ENCODE peak calls at places on chromosomes 16 and 17, in eight cellular contexts. One of them, this sample, is unnamed. For H3K4me1, the result is how much of the 10 kb centered on the place peaks cover.

GRCh38 chr17:82553210-82553930 is 33.8 kb downstream of the FOXK2 start:
- DNase-seq in GM12878: no peak
- DNase-seq in stomach: no peak
- DNase-seq in H1: no peak
- DNase-seq in sigmoid colon: no peak
- DNase-seq in HCT116: no peak
- DNase-seq in SK-N-SH: no peak
- DNase-seq in GM23338: peak
- DNase-seq in this sample: no peak

GRCh38 chr16:5541356-5541755 is 443.8 kb upstream of the EEF2KMT start:
- DNase-seq in GM12878: no peak
- DNase-seq in stomach: no peak
- DNase-seq in H1: no peak
- DNase-seq in sigmoid colon: no peak
- DNase-seq in HCT116: no peak
- DNase-seq in SK-N-SH: no peak
- DNase-seq in GM23338: peak
- DNase-seq in this sample: no peak

GRCh38 chr17:15414502-15415348 is 52.7 kb downstream of the CDRT4 start:
- DNase-seq in GM12878: no peak
- DNase-seq in stomach: no peak
- DNase-seq in H1: no peak
- DNase-seq in sigmoid colon: peak
- DNase-seq in HCT116: no peak
- DNase-seq in SK-N-SH: no peak
- DNase-seq in GM23338: no peak
- DNase-seq in this sample: no peak

GRCh38 chr16:31181102-31181830 is 1.3 kb downstream of the FUS start:
- DNase-seq in GM12878: no peak
- DNase-seq in stomach: peak
- DNase-seq in H1: no peak
- DNase-seq in sigmoid colon: peak
- DNase-seq in HCT116: no peak
- DNase-seq in SK-N-SH: no peak
- DNase-seq in GM23338: no peak
- DNase-seq in this sample: no peak

GRCh38 chr17:48048321-48049140 is at the start of gene NFE2L1:
- DNase-seq in GM12878: peak
- DNase-seq in stomach: peak
- DNase-seq in H1: peak
- DNase-seq in sigmoid colon: peak
- DNase-seq in HCT116: peak
- DNase-seq in SK-N-SH: peak
- DNase-seq in GM23338: peak
- DNase-seq in this sample: peak

GRCh38 chr17:57088298-57088697 is 3.3 kb downstream of the AKAP1 start:
- DNase-seq in GM12878: no peak
- DNase-seq in stomach: no peak
- DNase-seq in H1: no peak
- DNase-seq in sigmoid colon: no peak
- DNase-seq in HCT116: no peak
- DNase-seq in SK-N-SH: no peak
- DNase-seq in GM23338: no peak
- DNase-seq in this sample: no peak

GRCh38 chr17:73189417-73190099 is 3.3 kb upstream of the COG1 start:
- DNase-seq in GM12878: no peak
- DNase-seq in stomach: peak
- DNase-seq in H1: no peak
- DNase-seq in sigmoid colon: no peak
- DNase-seq in HCT116: peak
- DNase-seq in SK-N-SH: peak
- DNase-seq in GM23338: peak
- DNase-seq in this sample: no peak

GRCh38 chr16:86363057-86363490 is 147.3 kb upstream of the FOXF1 start:
- DNase-seq in GM12878: no peak
- DNase-seq in stomach: no peak
- DNase-seq in H1: no peak
- DNase-seq in sigmoid colon: peak
- DNase-seq in HCT116: no peak
- DNase-seq in SK-N-SH: no peak
- DNase-seq in GM23338: no peak
- DNase-seq in this sample: no peak

GRCh38 chr17:34511265-34511664 is 68.1 kb upstream of the TMEM132E start:
- DNase-seq in GM12878: no peak
- DNase-seq in stomach: no peak
- DNase-seq in H1: no peak
- DNase-seq in sigmoid colon: no peak
- DNase-seq in HCT116: no peak
- DNase-seq in SK-N-SH: peak
- DNase-seq in GM23338: no peak
- DNase-seq in this sample: no peak

DNA sequence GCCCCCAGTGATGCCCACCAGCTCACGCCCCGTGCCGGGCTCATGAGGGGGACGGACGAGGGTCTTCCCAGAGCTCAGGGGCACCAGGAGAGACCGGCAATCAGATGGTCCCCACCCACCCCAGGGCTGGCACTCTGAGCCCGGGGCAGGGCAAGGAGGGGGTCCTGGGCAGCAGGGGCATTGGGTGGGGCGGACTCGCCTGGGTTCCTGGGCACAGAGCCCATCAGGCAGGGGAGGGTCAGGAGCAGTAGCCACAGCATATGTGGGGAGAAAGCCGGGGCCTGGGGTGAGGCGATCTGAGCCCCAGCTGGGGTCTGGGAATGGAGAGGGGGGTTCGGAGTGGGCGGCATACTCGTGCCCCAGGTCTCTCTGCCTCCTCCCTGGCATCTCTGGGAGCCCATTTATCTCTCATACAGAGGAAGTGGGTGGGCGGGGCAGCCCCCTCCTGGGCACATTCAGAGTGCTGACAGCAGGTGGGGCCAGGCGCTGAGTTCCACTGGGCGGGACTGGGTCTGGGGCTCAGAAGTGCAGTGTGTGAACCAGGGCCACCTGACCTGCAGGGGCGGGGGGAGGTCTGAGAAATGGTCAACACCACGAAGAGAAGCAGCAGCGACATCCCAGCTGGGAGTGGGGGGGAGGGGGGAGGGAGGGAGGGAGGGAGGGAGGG is 20.5 kb upstream of the UBE2I start:
- DNase-seq in GM12878: no peak
- DNase-seq in stomach: no peak
- DNase-seq in H1: no peak
- DNase-seq in sigmoid colon: peak
- DNase-seq in HCT116: no peak
- DNase-seq in SK-N-SH: no peak
- DNase-seq in GM23338: peak
- DNase-seq in this sample: no peak
- TF ChIP-seq POLR2AphosphoS5 in GM12878: no peak
- TF ChIP-seq POLR2AphosphoS5 in stomach: no peak
- TF ChIP-seq POLR2AphosphoS5 in H1: no peak
- TF ChIP-seq POLR2AphosphoS5 in sigmoid colon: no peak
- TF ChIP-seq POLR2AphosphoS5 in HCT116: no peak
- TF ChIP-seq POLR2AphosphoS5 in SK-N-SH: no peak
- TF ChIP-seq POLR2AphosphoS5 in GM23338: no peak
- TF ChIP-seq POLR2AphosphoS5 in this sample: no peak

DNA sequence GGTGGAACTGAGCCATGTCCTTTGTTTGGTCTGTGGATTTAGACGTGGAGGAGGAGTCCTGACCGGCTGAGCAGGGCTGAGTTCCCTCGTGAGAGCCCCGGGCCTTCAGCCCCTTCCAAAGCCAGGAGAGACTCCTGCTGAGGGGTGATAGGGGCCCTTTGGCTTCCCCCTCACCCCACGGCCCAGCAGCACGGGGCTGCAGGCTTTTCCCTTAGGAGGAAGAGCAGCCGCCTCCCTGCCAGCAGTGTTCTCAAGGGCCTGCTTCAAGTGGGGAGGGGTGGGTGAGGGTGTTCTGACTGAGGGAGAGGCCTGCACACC is 1.5 kb upstream of the CYB561 start:
- DNase-seq in GM12878: no peak
- DNase-seq in stomach: peak
- DNase-seq in H1: no peak
- DNase-seq in sigmoid colon: no peak
- DNase-seq in HCT116: no peak
- DNase-seq in SK-N-SH: peak
- DNase-seq in GM23338: no peak
- DNase-seq in this sample: no peak
- H3K27ac ChIP-seq in GM12878: no peak
- H3K27ac ChIP-seq in stomach: peak
- H3K27ac ChIP-seq in H1: no peak
- H3K27ac ChIP-seq in sigmoid colon: no peak
- H3K27ac ChIP-seq in HCT116: no peak
- H3K27ac ChIP-seq in SK-N-SH: no peak
- H3K27ac ChIP-seq in GM23338: no peak
- H3K27ac ChIP-seq in this sample: peak

DNA sequence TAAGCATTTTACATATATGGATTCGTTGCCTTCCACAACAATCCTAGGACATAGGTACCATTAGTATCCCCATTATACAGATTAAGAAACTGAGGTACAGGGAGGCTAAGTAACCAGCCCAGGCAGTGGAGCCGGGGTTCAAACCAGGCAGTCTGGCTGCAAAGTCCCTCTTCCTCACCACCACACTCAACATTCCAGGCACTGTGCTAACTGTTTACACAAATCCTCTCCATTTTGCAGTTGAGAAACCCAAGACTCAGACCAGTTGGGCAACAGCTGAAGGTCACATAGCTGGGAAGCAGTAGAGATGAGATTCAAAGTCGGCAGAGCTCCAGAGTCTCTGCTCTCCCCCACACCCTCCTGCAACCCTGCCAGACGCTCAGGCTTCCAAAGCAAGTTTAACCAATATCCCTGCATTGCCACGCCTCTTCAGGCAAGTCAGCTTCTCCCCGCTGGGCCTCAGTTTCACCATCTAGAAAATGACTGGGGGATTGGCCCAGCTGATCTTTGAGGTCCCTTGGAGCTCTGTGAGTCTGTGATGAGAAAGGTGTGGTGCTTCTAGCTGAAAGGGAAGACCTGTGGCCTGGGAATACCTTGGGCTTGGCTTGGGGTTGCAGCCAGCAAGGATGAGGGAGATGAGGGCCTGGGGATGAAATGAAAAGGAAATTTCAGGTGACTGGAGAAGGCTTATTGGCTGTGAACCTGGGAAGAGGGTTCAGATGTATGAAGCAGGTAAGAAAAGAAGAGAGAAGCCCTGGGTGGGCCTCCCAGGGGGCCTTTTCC is 14.0 kb downstream of the CCR7 start:
- DNase-seq in GM12878: no peak
- DNase-seq in stomach: peak
- DNase-seq in H1: no peak
- DNase-seq in sigmoid colon: peak
- DNase-seq in HCT116: no peak
- DNase-seq in SK-N-SH: no peak
- DNase-seq in GM23338: no peak
- DNase-seq in this sample: peak
- H3K4me1 ChIP-seq in GM12878: under half
- H3K4me1 ChIP-seq in stomach: half or more
- H3K4me1 ChIP-seq in H1: under half
- H3K4me1 ChIP-seq in sigmoid colon: half or more
- H3K4me1 ChIP-seq in HCT116: under half
- H3K4me1 ChIP-seq in SK-N-SH: under half
- H3K4me1 ChIP-seq in GM23338: under half
- H3K4me1 ChIP-seq in this sample: half or more

GRCh38 chr16:85349413-85350145 is 237.3 kb upstream of the CIBAR2 start:
- DNase-seq in GM12878: no peak
- DNase-seq in stomach: no peak
- DNase-seq in H1: no peak
- DNase-seq in sigmoid colon: no peak
- DNase-seq in HCT116: no peak
- DNase-seq in SK-N-SH: peak
- DNase-seq in GM23338: no peak
- DNase-seq in this sample: no peak
- TF ChIP-seq POLR2AphosphoS5 in GM12878: no peak
- TF ChIP-seq POLR2AphosphoS5 in stomach: no peak
- TF ChIP-seq POLR2AphosphoS5 in H1: no peak
- TF ChIP-seq POLR2AphosphoS5 in sigmoid colon: no peak
- TF ChIP-seq POLR2AphosphoS5 in HCT116: no peak
- TF ChIP-seq POLR2AphosphoS5 in SK-N-SH: no peak
- TF ChIP-seq POLR2AphosphoS5 in GM23338: no peak
- TF ChIP-seq POLR2AphosphoS5 in this sample: no peak

GRCh38 chr17:17034028-17034427 is 8.2 kb upstream of the MPRIP start:
- DNase-seq in GM12878: no peak
- DNase-seq in stomach: no peak
- DNase-seq in H1: no peak
- DNase-seq in sigmoid colon: no peak
- DNase-seq in HCT116: no peak
- DNase-seq in SK-N-SH: no peak
- DNase-seq in GM23338: no peak
- DNase-seq in this sample: no peak

GRCh38 chr17:17035490-17035889 is 6.8 kb upstream of the MPRIP start:
- DNase-seq in GM12878: no peak
- DNase-seq in stomach: no peak
- DNase-seq in H1: no peak
- DNase-seq in sigmoid colon: no peak
- DNase-seq in HCT116: no peak
- DNase-seq in SK-N-SH: no peak
- DNase-seq in GM23338: no peak
- DNase-seq in this sample: no peak

GRCh38 chr17:17035920-17036319 is 6.3 kb upstream of the MPRIP start:
- DNase-seq in GM12878: no peak
- DNase-seq in stomach: no peak
- DNase-seq in H1: no peak
- DNase-seq in sigmoid colon: no peak
- DNase-seq in HCT116: no peak
- DNase-seq in SK-N-SH: no peak
- DNase-seq in GM23338: no peak
- DNase-seq in this sample: no peak

GRCh38 chr17:17034496-17035066 is 7.7 kb upstream of the MPRIP start:
- DNase-seq in GM12878: no peak
- DNase-seq in stomach: no peak
- DNase-seq in H1: no peak
- DNase-seq in sigmoid colon: no peak
- DNase-seq in HCT116: no peak
- DNase-seq in SK-N-SH: no peak
- DNase-seq in GM23338: no peak
- DNase-seq in this sample: no peak

DNA sequence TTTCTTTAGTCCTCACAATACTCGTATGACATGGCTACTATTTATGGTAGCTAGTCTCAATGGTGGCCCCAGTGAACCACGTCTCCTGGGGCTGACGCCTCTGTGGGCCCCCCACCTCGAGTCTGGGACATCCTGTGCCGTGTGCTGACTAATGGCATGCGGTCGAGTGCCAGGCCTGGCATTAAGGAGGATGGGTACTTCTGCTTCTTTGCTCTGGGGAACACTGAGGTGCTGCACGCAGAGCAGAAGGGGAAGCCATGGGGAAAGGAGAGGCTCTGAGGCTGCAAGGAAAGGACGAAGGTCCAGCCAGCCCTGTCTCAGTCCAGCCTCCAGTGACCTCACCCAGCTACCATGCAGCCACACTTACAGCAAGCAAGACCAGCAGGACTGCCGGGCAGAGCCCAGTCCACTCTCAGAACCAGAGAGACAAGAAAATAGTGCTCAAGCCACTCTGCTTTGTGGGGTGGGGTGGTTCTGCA is 5.7 kb upstream of the MPRIP start:
- DNase-seq in GM12878: no peak
- DNase-seq in stomach: no peak
- DNase-seq in H1: no peak
- DNase-seq in sigmoid colon: no peak
- DNase-seq in HCT116: no peak
- DNase-seq in SK-N-SH: no peak
- DNase-seq in GM23338: no peak
- DNase-seq in this sample: no peak
- H3K27ac ChIP-seq in GM12878: no peak
- H3K27ac ChIP-seq in stomach: peak
- H3K27ac ChIP-seq in H1: no peak
- H3K27ac ChIP-seq in sigmoid colon: no peak
- H3K27ac ChIP-seq in HCT116: no peak
- H3K27ac ChIP-seq in SK-N-SH: no peak
- H3K27ac ChIP-seq in GM23338: no peak
- H3K27ac ChIP-seq in this sample: peak

This sample was measured in suprapubic skin.